ENCODE peak calls at places on chromosome 3, in eight cellular contexts. One of them, this sample, is unnamed.

GRCh38 chr3:194328080-194328571 is 23.0 kb downstream of the CPN2 start:
- DNase-seq in KBM-7: no peak
- DNase-seq in naive thymus-derived CD8-positive, alpha-beta T cell: peak; percentile 46
- DNase-seq in CD8-positive, alpha-beta memory T cell: peak; percentile 69
- DNase-seq in CD14-positive monocyte: no peak
- DNase-seq in anterior cingulate cortex: no peak
- DNase-seq in hepatic stellate cell: peak; percentile 62
- DNase-seq in activated effector memory CD4-positive, alpha-beta T cell treated with Interleukin-2 at 50 U/mL for 16 hours: no peak
- DNase-seq in this sample: no peak

GRCh38 chr3:95350066-95350465 is 1287.2 kb downstream of the NSUN3 start:
- DNase-seq in CD14-positive monocyte: no peak
- DNase-seq in anterior cingulate cortex: no peak
- DNase-seq in KBM-7: no peak
- DNase-seq in hepatic stellate cell: no peak
- DNase-seq in CD8-positive, alpha-beta memory T cell: no peak
- DNase-seq in naive thymus-derived CD8-positive, alpha-beta T cell: no peak
- DNase-seq in activated effector memory CD4-positive, alpha-beta T cell treated with Interleukin-2 at 50 U/mL for 16 hours: no peak
- DNase-seq in this sample: no peak

GRCh38 chr3:156630081-156630772 is 44.2 kb upstream of the TIPARP start:
- DNase-seq in CD8-positive, alpha-beta memory T cell: no peak
- DNase-seq in naive thymus-derived CD8-positive, alpha-beta T cell: no peak
- DNase-seq in activated effector memory CD4-positive, alpha-beta T cell treated with Interleukin-2 at 50 U/mL for 16 hours: no peak
- DNase-seq in hepatic stellate cell: no peak
- DNase-seq in KBM-7: no peak
- DNase-seq in CD14-positive monocyte: no peak
- DNase-seq in anterior cingulate cortex: no peak
- DNase-seq in this sample: peak; percentile 63

GRCh38 chr3:18725668-18726407 is 300.7 kb upstream of the SATB1 start:
- DNase-seq in CD8-positive, alpha-beta memory T cell: no peak
- DNase-seq in anterior cingulate cortex: no peak
- DNase-seq in activated effector memory CD4-positive, alpha-beta T cell treated with Interleukin-2 at 50 U/mL for 16 hours: peak; percentile 21
- DNase-seq in CD14-positive monocyte: no peak
- DNase-seq in naive thymus-derived CD8-positive, alpha-beta T cell: peak; percentile 68
- DNase-seq in hepatic stellate cell: no peak
- DNase-seq in KBM-7: peak; percentile 83
- DNase-seq in this sample: no peak

GRCh38 chr3:9934235-9934621 is 594 bp downstream of the CRELD1 start:
- DNase-seq in anterior cingulate cortex: peak; percentile 28
- DNase-seq in activated effector memory CD4-positive, alpha-beta T cell treated with Interleukin-2 at 50 U/mL for 16 hours: no peak
- DNase-seq in KBM-7: no peak
- DNase-seq in hepatic stellate cell: no peak
- DNase-seq in CD8-positive, alpha-beta memory T cell: peak; percentile 66
- DNase-seq in CD14-positive monocyte: no peak
- DNase-seq in naive thymus-derived CD8-positive, alpha-beta T cell: no peak
- DNase-seq in this sample: no peak

GRCh38 chr3:140595295-140595694 is 82.6 kb upstream of the TRIM42 start:
- DNase-seq in anterior cingulate cortex: no peak
- DNase-seq in naive thymus-derived CD8-positive, alpha-beta T cell: no peak
- DNase-seq in CD8-positive, alpha-beta memory T cell: no peak
- DNase-seq in CD14-positive monocyte: no peak
- DNase-seq in hepatic stellate cell: no peak
- DNase-seq in activated effector memory CD4-positive, alpha-beta T cell treated with Interleukin-2 at 50 U/mL for 16 hours: no peak
- DNase-seq in KBM-7: no peak
- DNase-seq in this sample: no peak

GRCh38 chr3:1400571-1400970 is 307.7 kb downstream of the CNTN6 start:
- DNase-seq in naive thymus-derived CD8-positive, alpha-beta T cell: no peak
- DNase-seq in KBM-7: no peak
- DNase-seq in hepatic stellate cell: no peak
- DNase-seq in CD8-positive, alpha-beta memory T cell: no peak
- DNase-seq in CD14-positive monocyte: no peak
- DNase-seq in anterior cingulate cortex: no peak
- DNase-seq in activated effector memory CD4-positive, alpha-beta T cell treated with Interleukin-2 at 50 U/mL for 16 hours: no peak
- DNase-seq in this sample: no peak

GRCh38 chr3:122942937-122943827 is 84.4 kb downstream of the SEMA5B start:
- DNase-seq in CD14-positive monocyte: no peak
- DNase-seq in hepatic stellate cell: peak; percentile 80
- DNase-seq in CD8-positive, alpha-beta memory T cell: no peak
- DNase-seq in anterior cingulate cortex: peak; percentile 73
- DNase-seq in naive thymus-derived CD8-positive, alpha-beta T cell: no peak
- DNase-seq in activated effector memory CD4-positive, alpha-beta T cell treated with Interleukin-2 at 50 U/mL for 16 hours: no peak
- DNase-seq in KBM-7: peak; percentile 60
- DNase-seq in this sample: no peak